ENCODE peak calls at places on chromosomes 12 and 14, in six cellular contexts. P, L, S, Y, H and N are unnamed samples.

GRCh38 chr12:18643673-18644072 is 94.1 kb downstream of the PLCZ1 start:
- DNase-seq in S (no peak), Y (no peak), H (no peak), L (no peak), P (no peak), N (peak; percentile 13)

GRCh38 chr14:103527408-103528157 is 1.4 kb upstream of the TRMT61A start:
- DNase-seq in L (no peak), P (no peak), Y (no peak), H (no peak), S (no peak), N (no peak)

GRCh38 chr12:126483145-126484068 is 1418.2 kb downstream of the AACS start:
- DNase-seq in H (no peak), L (no peak), Y (no peak), S (no peak), P (no peak), N (no peak)

GRCh38 chr14:52299692-52300278 is 14.3 kb upstream of the PTGER2 start:
- DNase-seq in L (no peak), S (peak; percentile 45), H (peak; percentile 20), Y (no peak), P (peak; percentile 43), N (peak; percentile 61)

GRCh38 chr14:74083784-74084276 is 423 bp downstream of the ALDH6A1 start:
- DNase-seq in H (no peak), S (no peak), L (no peak), P (peak; percentile 16), Y (no peak), N (peak; percentile 50)

GRCh38 chr14:97757491-97757890 is 960.3 kb downstream of the VRK1 start:
- DNase-seq in S (no peak), Y (no peak), L (no peak), P (no peak), H (no peak), N (no peak)

GRCh38 chr14:56094063-56094462 is 24.1 kb upstream of the PELI2 start:
- DNase-seq in H (no peak), S (no peak), P (no peak), Y (no peak), L (no peak), N (no peak)

GRCh38 chr14:31806249-31806648 is 245.0 kb downstream of the NUBPL start:
- DNase-seq in H (no peak), L (no peak), S (no peak), Y (no peak), P (no peak), N (no peak)

GRCh38 chr12:43271659-43272058 is 280.3 kb downstream of the ADAMTS20 start:
- DNase-seq in H (no peak), P (no peak), L (no peak), S (no peak), Y (no peak), N (no peak)

GRCh38 chr12:11827096-11827841 is 177.8 kb downstream of the ETV6 start:
- DNase-seq in H (no peak), P (no peak), L (no peak), Y (no peak), S (no peak), N (peak; percentile 46)

GRCh38 chr12:89731064-89731463 is 22.4 kb upstream of the ATP2B1 start:
- DNase-seq in P (no peak), Y (no peak), S (no peak), H (no peak), L (no peak), N (no peak)

GRCh38 chr12:52007982-52008510 is 1.3 kb downstream of the TAMALIN start:
- DNase-seq in L (no peak), S (no peak), H (no peak), Y (no peak), P (no peak), N (no peak)

GRCh38 chr12:106108187-106108816 is 30.5 kb downstream of the NUAK1 start:
- DNase-seq in L (no peak), S (no peak), H (no peak), P (peak; percentile 51), Y (no peak), N (peak; percentile 75)